ENCODE peak calls at places on chromosomes 13 and 19, in six cellular contexts. N, V, T, G, O and P are unnamed samples.

GRCh38 chr19:33206261-33207039 is 12.3 kb downstream of the LRP3 start:
- DNase-seq in N (no peak), T (no peak), G (no peak), O (no peak), V (no peak), P (no peak)

GRCh38 chr13:113043931-113044330 is 61.7 kb upstream of the F7 start:
- DNase-seq in O (no peak), V (no peak), N (no peak), T (no peak), G (no peak), P (no peak)

GRCh38 chr19:4067396-4068057 is 828 bp upstream of the ZBTB7A start:
- DNase-seq in G (no peak), O (no peak), V (no peak), T (no peak), N (no peak), P (peak; percentile 31)

GRCh38 chr19:27742041-27742440 is 1470.9 kb downstream of the UQCRFS1 start:
- DNase-seq in T (no peak), N (no peak), O (no peak), V (no peak), G (no peak), P (no peak)

GRCh38 chr19:5955638-5955935 is 22.4 kb downstream of the RANBP3 start:
- DNase-seq in N (no peak), O (no peak), G (peak; percentile 30), V (peak; percentile 47), T (no peak), P (no peak)

GRCh38 chr13:75316427-75316826 is 165.5 kb downstream of the TBC1D4 start:
- DNase-seq in N (no peak), T (no peak), O (no peak), V (peak; percentile 34), G (peak; percentile 15), P (no peak)

GRCh38 chr19:16898306-16899015 is 9.7 kb downstream of the F2RL3 start:
- DNase-seq in N (no peak), O (no peak), G (no peak), T (no peak), V (no peak), P (no peak)

GRCh38 chr13:98327326-98328314 is 150.6 kb upstream of the RNF113B start:
- DNase-seq in O (peak; percentile 10), T (peak; percentile 43), V (peak; percentile 78), N (peak; percentile 85), G (peak; percentile 91), P (peak; percentile 61)

GRCh38 chr19:35273686-35274259 is 5.0 kb downstream of the USF2 start:
- DNase-seq in V (no peak), O (no peak), N (no peak), G (no peak), T (no peak), P (no peak)

GRCh38 chr13:33696530-33696929 is 121.4 kb upstream of the RFC3 start:
- DNase-seq in N (no peak), T (no peak), V (no peak), O (no peak), G (no peak), P (no peak)

GRCh38 chr13:71580614-71581013 is 286.4 kb downstream of the DACH1 start:
- DNase-seq in G (no peak), O (no peak), T (no peak), N (no peak), V (no peak), P (no peak)

GRCh38 chr13:83516781-83517180 is 365.5 kb downstream of the SLITRK1 start:
- DNase-seq in O (no peak), V (no peak), N (no peak), T (no peak), G (no peak), P (no peak)

DNA sequence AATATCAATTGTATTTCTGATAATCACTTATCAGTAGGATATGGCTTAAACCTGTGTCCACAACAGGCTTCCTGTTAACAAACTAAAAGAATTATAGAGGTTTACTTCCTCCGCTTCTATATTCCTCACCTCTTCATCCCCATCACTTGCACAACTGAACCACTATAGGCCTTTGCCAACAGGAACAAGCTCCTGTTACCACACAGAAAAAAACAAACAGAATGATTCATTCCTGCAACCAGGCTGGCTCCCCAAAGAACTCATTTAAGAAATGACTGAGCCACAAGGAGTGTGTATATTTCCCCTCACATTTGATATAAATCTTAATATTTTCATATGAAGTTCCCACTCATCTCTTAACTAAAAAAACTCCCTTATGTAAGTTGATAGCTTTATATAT is 367.0 kb downstream of the SLITRK1 start:
- DNase-seq in V (peak; percentile 22), N (no peak), O (no peak), T (no peak), G (no peak), P (no peak)
- H3K14ac ChIP-seq in V (no peak overlapping the region), N (no peak overlapping the region), O (no peak overlapping the region), T (no peak overlapping the region), G (no peak overlapping the region), P (no peak overlapping the region)

DNA sequence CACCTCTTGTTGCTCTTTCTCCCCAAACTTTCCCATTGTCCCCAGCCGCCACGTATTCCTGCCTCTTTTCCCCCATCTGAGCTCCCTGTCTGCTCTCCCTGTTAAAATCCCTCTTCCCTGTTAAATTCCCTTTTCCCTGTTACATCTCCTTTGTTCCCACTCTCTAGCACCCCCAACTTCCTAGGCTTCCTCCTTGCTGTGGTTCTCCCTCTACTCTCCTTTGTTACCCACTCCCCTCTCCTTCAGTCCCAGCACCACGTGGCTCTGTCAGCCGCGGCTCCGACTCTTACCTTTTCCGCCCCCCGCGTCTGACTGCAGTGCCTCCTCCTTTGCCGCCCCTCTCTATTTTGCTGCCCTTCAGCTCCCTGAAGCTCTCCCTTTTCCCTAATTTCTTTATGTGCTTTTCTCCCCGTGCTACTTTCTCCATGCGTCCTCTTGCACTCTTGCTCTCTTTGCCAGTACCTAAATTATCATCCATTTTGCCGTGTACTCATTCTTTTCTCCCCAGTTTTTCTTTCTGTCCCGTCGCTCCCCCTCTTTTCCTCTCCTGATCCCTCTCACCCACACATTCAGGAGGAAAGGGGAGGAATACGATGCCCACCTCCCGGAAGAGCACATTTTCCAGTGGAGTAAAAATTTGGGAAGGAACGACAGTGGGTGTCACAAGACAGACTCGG is 986 bp downstream of the ZNF616 start:
- DNase-seq in V (peak; percentile 19), O (peak; percentile 12), N (no peak), G (peak; percentile 37), T (peak; percentile 13), P (peak; percentile 69)
- H3K14ac ChIP-seq in V (peak overlapping the region; percentile 77), O (peak overlapping the region; percentile 79), N (no peak overlapping the region), G (no peak overlapping the region), T (no peak overlapping the region), P (peak overlapping the region; percentile 62)

GRCh38 chr13:36160297-36160696 is 29.1 kb upstream of the DCLK1 start:
- DNase-seq in G (no peak), N (no peak), T (no peak), V (no peak), O (no peak), P (no peak)

GRCh38 chr13:36163303-36163702 is 32.1 kb upstream of the DCLK1 start:
- DNase-seq in G (no peak), V (no peak), T (no peak), N (no peak), O (peak; percentile 20), P (no peak)

GRCh38 chr13:36166051-36166450 is 34.9 kb upstream of the DCLK1 start:
- DNase-seq in N (no peak), T (no peak), V (no peak), O (no peak), G (no peak), P (no peak)

GRCh38 chr13:36158606-36159005 is 27.4 kb upstream of the DCLK1 start:
- DNase-seq in T (no peak), G (no peak), O (peak; percentile 5), V (no peak), N (no peak), P (no peak)

GRCh38 chr13:36163809-36164308 is 32.7 kb upstream of the DCLK1 start:
- DNase-seq in T (no peak), N (no peak), G (no peak), O (no peak), V (peak; percentile 87), P (no peak)
- H3K14ac ChIP-seq in T (no peak overlapping the region), N (no peak overlapping the region), G (no peak overlapping the region), O (no peak overlapping the region), V (no peak overlapping the region), P (peak overlapping the region; percentile 32)

GRCh38 chr13:41974262-41974900 is 13.5 kb upstream of the VWA8 start:
- DNase-seq in O (peak; percentile 66), G (no peak), N (no peak), V (no peak), T (no peak), P (no peak)

GRCh38 chr13:41973247-41973741 is 12.4 kb upstream of the VWA8 start:
- DNase-seq in T (peak; percentile 25), G (no peak), O (peak; percentile 47), N (no peak), V (no peak), P (peak; percentile 78)

GRCh38 chr13:41978007-41978406 is 17.1 kb upstream of the VWA8 start:
- DNase-seq in V (no peak), G (no peak), N (no peak), O (no peak), T (no peak), P (no peak)

GRCh38 chr13:41971848-41972247 is 10.9 kb upstream of the VWA8 start:
- DNase-seq in O (peak; percentile 29), G (no peak), V (no peak), T (no peak), N (no peak), P (no peak)

DNA sequence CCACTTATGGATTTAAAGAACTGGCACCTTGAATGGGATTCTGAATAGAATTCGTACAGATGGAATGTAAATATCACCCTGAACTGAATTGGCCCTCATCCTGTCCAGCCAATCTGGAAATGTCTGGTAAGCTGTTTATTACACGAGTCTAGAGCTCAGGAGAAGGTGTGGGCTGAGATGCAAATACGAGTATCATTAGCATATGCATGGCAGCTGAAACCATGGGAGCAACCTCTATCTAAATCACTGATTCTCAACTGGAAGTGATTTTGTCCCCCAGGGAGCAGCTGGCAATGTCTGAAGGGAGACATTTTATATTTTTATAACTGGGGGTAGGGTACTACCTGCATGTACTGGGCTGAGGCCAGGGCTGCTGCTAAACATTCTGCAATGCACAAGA is 15.6 kb upstream of the VWA8 start:
- DNase-seq in T (no peak), O (no peak), N (no peak), V (no peak), G (no peak), P (no peak)
- H3K14ac ChIP-seq in T (no peak overlapping the region), O (no peak overlapping the region), N (no peak overlapping the region), V (no peak overlapping the region), G (no peak overlapping the region), P (no peak overlapping the region)

GRCh38 chr13:44609137-44609536 is 33.0 kb upstream of the TSC22D1 start:
- DNase-seq in T (no peak), N (no peak), G (no peak), V (no peak), O (no peak), P (no peak)
- H3K14ac ChIP-seq in T (no peak overlapping the region), N (no peak overlapping the region), G (no peak overlapping the region), V (no peak overlapping the region), O (no peak overlapping the region), P (no peak overlapping the region)

GRCh38 chr19:13875824-13876223 is 1.1 kb upstream of the NANOS3 start:
- DNase-seq in V (no peak), O (no peak), G (no peak), N (no peak), T (no peak), P (no peak)

GRCh38 chr19:13873776-13874515 is 3.0 kb upstream of the NANOS3 start:
- DNase-seq in N (no peak), V (no peak), G (no peak), T (no peak), O (peak; percentile 52), P (no peak)

GRCh38 chr19:13872695-13873389 is 4.1 kb upstream of the NANOS3 start:
- DNase-seq in T (no peak), V (no peak), G (no peak), O (no peak), N (peak; percentile 75), P (peak; percentile 83)

GRCh38 chr19:13869324-13869723 is 7.6 kb upstream of the NANOS3 start:
- DNase-seq in T (no peak), V (no peak), G (no peak), N (no peak), O (no peak), P (no peak)

GRCh38 chr19:13872339-13872694 is 4.6 kb upstream of the NANOS3 start:
- DNase-seq in N (no peak), O (no peak), V (no peak), G (no peak), T (no peak), P (no peak)
- H3K14ac ChIP-seq in N (no peak overlapping the region), O (no peak overlapping the region), V (no peak overlapping the region), G (no peak overlapping the region), T (no peak overlapping the region), P (no peak overlapping the region)